ENCODE peak calls at places on chromosomes 6 and 20, in ten cellular contexts. W is fibroblast of villous mesenchyme; K is AG20443; D is Peyer's patch; F is heart left ventricle; X is T-helper 1 cell; U is CD8-positive, alpha-beta T cell; Z is PC-3; J is heart right ventricle; N is activated T-cell treated with anti-CD3 and anti-CD28 coated beads for 24 hours. E is an unnamed sample.

GRCh38 chr20:36130316-36130865 is 24.1 kb upstream of the EPB41L1 start:
- DNase-seq in J (no peak), N (no peak), D (no peak), U (no peak), Z (no peak), W (no peak), F (no peak), K (no peak), X (no peak), E (no peak)

GRCh38 chr20:21433329-21433890 is 36.1 kb upstream of the NKX2-4 start:
- DNase-seq in F (no peak), N (no peak), U (no peak), W (peak), K (no peak), Z (peak), X (no peak), D (no peak), J (no peak), E (no peak)

GRCh38 chr6:57310817-57311157 is 6.6 kb upstream of the PRIM2 start:
- DNase-seq in W (no peak), D (no peak), Z (no peak), X (no peak), N (no peak), U (no peak), F (no peak), K (no peak), J (no peak), E (no peak)

GRCh38 chr6:31797607-31798006 is 2.1 kb upstream of the VARS1 start:
- DNase-seq in F (no peak), Z (no peak), N (no peak), U (peak), K (no peak), X (peak), J (no peak), D (peak), W (no peak), E (no peak)

GRCh38 chr6:170404697-170405096 is 98.1 kb downstream of the FAM120B start:
- DNase-seq in X (no peak), J (no peak), U (no peak), K (no peak), D (no peak), N (no peak), W (no peak), Z (no peak), F (no peak), E (no peak)

GRCh38 chr6:150250826-150251225 is 108.0 kb downstream of the PPP1R14C start:
- DNase-seq in K (peak), N (no peak), X (no peak), D (no peak), F (no peak), Z (no peak), U (no peak), J (peak), W (peak), E (no peak)

GRCh38 chr6:21163110-21163837 is 430.3 kb upstream of the SOX4 start:
- DNase-seq in Z (peak), J (no peak), F (no peak), N (no peak), W (peak), K (peak), X (no peak), D (no peak), U (no peak), E (no peak)

GRCh38 chr6:16711551-16712249 is 49.6 kb downstream of the ATXN1 start:
- DNase-seq in W (no peak), U (no peak), K (no peak), X (peak), F (no peak), N (no peak), J (no peak), Z (peak), D (peak), E (no peak)

GRCh38 chr20:2651772-2652723 is at the start of gene NOP56:
- DNase-seq in X (peak), J (peak), U (peak), N (peak), K (peak), W (peak), F (peak), Z (peak), D (peak), E (peak)

GRCh38 chr6:129621252-129621651 is 88.7 kb downstream of the ARHGAP18 start:
- DNase-seq in U (peak), F (no peak), K (no peak), N (peak), W (no peak), D (peak), Z (peak), J (no peak), X (peak), E (no peak)

GRCh38 chr20:24420567-24420966 is 48.9 kb upstream of the SYNDIG1 start:
- DNase-seq in K (no peak), Z (no peak), U (no peak), X (no peak), J (no peak), N (no peak), W (no peak), F (no peak), D (no peak), E (no peak)

GRCh38 chr6:158475344-158476302 is 84.3 kb upstream of the TMEM181 start:
- DNase-seq in X (no peak), N (no peak), F (no peak), W (peak), J (peak), U (no peak), K (peak), Z (peak), D (peak), E (peak)

GRCh38 chr6:33757906-33758305 is 11.2 kb upstream of the IP6K3 start:
- DNase-seq in J (no peak), Z (peak), U (no peak), W (no peak), N (no peak), X (no peak), K (no peak), F (no peak), D (no peak), E (no peak)

GRCh38 chr20:15918631-15919030 is 654.6 kb downstream of the KIF16B start:
- DNase-seq in N (no peak), U (no peak), F (no peak), D (no peak), J (no peak), W (no peak), X (no peak), Z (no peak), K (no peak), E (no peak)

GRCh38 chr20:58526411-58526810 is 11.2 kb upstream of the APCDD1L start:
- DNase-seq in D (no peak), X (no peak), W (no peak), K (no peak), J (no peak), U (no peak), Z (no peak), F (no peak), N (no peak), E (no peak)